ENCODE peak calls at places on chromosome 13, in four cellular contexts. B is left cardiac atrium; G is T47D; F is stimulated activated CD4-positive, alpha-beta T cell treated with anti-CD3 and anti-CD28 coated beads, TNF-alpha, amount 100 ng/mL, for 1 hour. V is an unnamed sample.

GRCh38 chr13:97116754-97117153 is 105.4 kb upstream of the MBNL2 start:
- DNase-seq in B (no peak), G (no peak), F (no peak), V (peak; percentile 44)

GRCh38 chr13:30816733-30817132 is 81.4 kb downstream of the ALOX5AP start:
- DNase-seq in G (no peak), F (no peak), B (no peak), V (peak; percentile 17)

GRCh38 chr13:42883771-42884170 is 102.4 kb downstream of the FAM216B start:
- DNase-seq in G (peak; percentile 28), F (no peak), B (no peak), V (peak; percentile 5)

GRCh38 chr13:44181938-44182337 is 191.7 kb upstream of the SERP2 start:
- DNase-seq in B (no peak), F (no peak), G (no peak), V (no peak)

GRCh38 chr13:110869231-110869804 is 45.6 kb downstream of the ANKRD10 start:
- DNase-seq in F (no peak), G (no peak), B (peak; percentile 53), V (no peak)

GRCh38 chr13:24085662-24086061 is 74.9 kb upstream of the SPATA13 start:
- DNase-seq in B (no peak), F (no peak), G (no peak), V (peak; percentile 23)

GRCh38 chr13:32443111-32443510 is 15.2 kb upstream of the N4BP2L1 start:
- DNase-seq in G (no peak), B (no peak), F (no peak), V (peak; percentile 14)

GRCh38 chr13:81275666-81276258 is 934.8 kb upstream of the SPRY2 start:
- DNase-seq in F (no peak), B (no peak), G (no peak), V (no peak)

GRCh38 chr13:37453246-37453645 is 145.3 kb downstream of the POSTN start:
- DNase-seq in B (no peak), F (no peak), G (no peak), V (no peak)